ENCODE peak calls at places on chromosomes 5 and 9, in nine cellular contexts. H is progenitor cell of endocrine pancreas, C is psoas muscle, B is GM13976, X is mammary epithelial cell, Q is lung, V is brain microvascular endothelial cell, R is endothelial cell, W is AG04449. F is an unnamed sample.

GRCh38 chr9:113220467-113221002 is 542 bp downstream of the FKBP15 start:
- DNase-seq in H (no peak), C (no peak), B (no peak), X (no peak), Q (no peak), V (no peak), R (peak), W (no peak), F (no peak)

GRCh38 chr9:136051568-136052432 is 43.3 kb downstream of the NACC2 start:
- DNase-seq in H (no peak), C (no peak), B (peak), X (peak), Q (peak), V (peak), R (no peak), W (peak), F (peak)

GRCh38 chr5:35789732-35790461 is 66.8 kb upstream of the IL7R start:
- DNase-seq in H (no peak), C (no peak), B (no peak), X (no peak), Q (no peak), V (no peak), R (no peak), W (no peak), F (no peak)

GRCh38 chr5:56564451-56565223 is 250.7 kb upstream of the MAP3K1 start:
- DNase-seq in H (no peak), C (no peak), B (no peak), X (no peak), Q (no peak), V (peak), R (no peak), W (no peak), F (no peak)

GRCh38 chr5:165627548-165628170 is 2122.2 kb downstream of the MAT2B start:
- DNase-seq in H (no peak), C (no peak), B (no peak), X (no peak), Q (no peak), V (no peak), R (no peak), W (no peak), F (no peak)

GRCh38 chr9:137323531-137324331 is 21.7 kb upstream of the NRARP start:
- DNase-seq in H (no peak), C (no peak), B (no peak), X (no peak), Q (no peak), V (no peak), R (no peak), W (no peak), F (no peak)

GRCh38 chr9:16293610-16294009 is 576.9 kb downstream of the BNC2 start:
- DNase-seq in H (no peak), C (no peak), B (no peak), X (no peak), Q (no peak), V (no peak), R (no peak), W (no peak), F (no peak)

GRCh38 chr5:148799737-148800527 is 26.5 kb upstream of the ADRB2 start:
- DNase-seq in H (no peak), C (no peak), B (no peak), X (no peak), Q (no peak), V (peak), R (no peak), W (no peak), F (no peak)

GRCh38 chr5:164763211-164763610 is 1257.8 kb downstream of the MAT2B start:
- DNase-seq in H (no peak), C (no peak), B (no peak), X (no peak), Q (no peak), V (no peak), R (no peak), W (no peak), F (no peak)

GRCh38 chr9:33104111-33104415 is 27.6 kb upstream of the SMU1 start:
- DNase-seq in H (no peak), C (no peak), B (no peak), X (no peak), Q (no peak), V (no peak), R (no peak), W (no peak), F (no peak)

GRCh38 chr9:122695696-122696095 is 20.8 kb downstream of the OR1L3 start:
- DNase-seq in H (no peak), C (no peak), B (no peak), X (peak), Q (no peak), V (peak), R (no peak), W (no peak), F (no peak)

GRCh38 chr5:142597546-142598337 is 88.1 kb downstream of the FGF1 start:
- DNase-seq in H (no peak), C (no peak), B (no peak), X (peak), Q (no peak), V (peak), R (no peak), W (no peak), F (no peak)

GRCh38 chr9:132056717-132057429 is 22.8 kb downstream of the MED27 start:
- DNase-seq in H (no peak), C (no peak), B (no peak), X (no peak), Q (no peak), V (no peak), R (no peak), W (no peak), F (no peak)

GRCh38 chr9:26950521-26950920 is 3.5 kb upstream of the PLAA start:
- DNase-seq in H (no peak), C (no peak), B (no peak), X (peak), Q (no peak), V (no peak), R (no peak), W (no peak), F (no peak)

GRCh38 chr9:129761901-129762359 is 9.1 kb upstream of the PTGES start:
- DNase-seq in H (no peak), C (no peak), B (no peak), X (no peak), Q (no peak), V (peak), R (no peak), W (no peak), F (no peak)

GRCh38 chr5:33300209-33300742 is 140.5 kb upstream of the TARS1 start:
- DNase-seq in H (no peak), C (no peak), B (peak), X (peak), Q (no peak), V (no peak), R (no peak), W (no peak), F (peak)

GRCh38 chr9:91151014-91151740 is 210.5 kb downstream of the AUH start:
- DNase-seq in H (no peak), C (no peak), B (peak), X (peak), Q (no peak), V (peak), R (no peak), W (peak), F (peak)

GRCh38 chr5:142753114-142753764 is 16.9 kb upstream of the ARHGAP26 start:
- DNase-seq in H (no peak), C (peak), B (no peak), X (peak), Q (peak), V (peak), R (no peak), W (no peak), F (no peak)

GRCh38 chr5:137186759-137187461 is 312.2 kb downstream of the SPOCK1 start:
- DNase-seq in H (no peak), C (peak), B (no peak), X (peak), Q (no peak), V (peak), R (no peak), W (peak), F (no peak)

GRCh38 chr5:77957-78804 is 13.8 kb upstream of the PLEKHG4B start:
- DNase-seq in H (no peak), C (no peak), B (peak), X (no peak), Q (no peak), V (peak), R (peak), W (peak), F (peak)

GRCh38 chr5:106481375-106481774 is 1189.4 kb downstream of the EFNA5 start:
- DNase-seq in H (no peak), C (no peak), B (no peak), X (no peak), Q (no peak), V (no peak), R (no peak), W (no peak), F (no peak)

GRCh38 chr5:140131967-140132409 is 6.3 kb downstream of the IGIP start:
- DNase-seq in H (no peak), C (no peak), B (no peak), X (peak), Q (peak), V (peak), R (no peak), W (peak), F (no peak)

GRCh38 chr9:18837402-18837801 is 195.6 kb downstream of the SAXO1 start:
- DNase-seq in H (no peak), C (no peak), B (no peak), X (no peak), Q (no peak), V (no peak), R (no peak), W (no peak), F (no peak)

GRCh38 chr5:57324888-57325287 is 151.0 kb downstream of the GPBP1 start:
- DNase-seq in H (no peak), C (no peak), B (no peak), X (no peak), Q (no peak), V (no peak), R (no peak), W (no peak), F (no peak)

GRCh38 chr5:100647461-100648230 is 112.5 kb downstream of the FAM174A start:
- DNase-seq in H (no peak), C (no peak), B (peak), X (peak), Q (peak), V (peak), R (no peak), W (no peak), F (no peak)

GRCh38 chr5:179164331-179165311 is 104.4 kb downstream of the ZNF354C start:
- DNase-seq in H (no peak), C (no peak), B (no peak), X (no peak), Q (no peak), V (no peak), R (no peak), W (no peak), F (no peak)

GRCh38 chr5:81848368-81848767 is 97.5 kb upstream of the SSBP2 start:
- DNase-seq in H (no peak), C (no peak), B (no peak), X (no peak), Q (no peak), V (no peak), R (no peak), W (no peak), F (no peak)

GRCh38 chr5:113038714-113039113 is 62.1 kb downstream of the DCP2 start:
- DNase-seq in H (no peak), C (no peak), B (no peak), X (peak), Q (peak), V (no peak), R (no peak), W (no peak), F (no peak)

GRCh38 chr5:168106008-168106761 is 185.3 kb upstream of the WWC1 start:
- DNase-seq in H (no peak), C (no peak), B (no peak), X (peak), Q (no peak), V (no peak), R (no peak), W (peak), F (no peak)

GRCh38 chr5:59893436-59894227 is at the start of gene PDE4D:
- DNase-seq in H (peak), C (peak), B (peak), X (peak), Q (peak), V (peak), R (peak), W (no peak), F (peak)

GRCh38 chr5:130720355-130720754 is 444.7 kb downstream of the HINT1 start:
- DNase-seq in H (no peak), C (no peak), B (no peak), X (peak), Q (no peak), V (peak), R (no peak), W (no peak), F (no peak)

GRCh38 chr9:71986860-71987259 is 73.6 kb downstream of the C9orf57 start:
- DNase-seq in H (no peak), C (no peak), B (no peak), X (no peak), Q (no peak), V (no peak), R (no peak), W (no peak), F (no peak)

GRCh38 chr9:71987471-71988371 is 72.7 kb downstream of the C9orf57 start:
- DNase-seq in H (no peak), C (no peak), B (no peak), X (no peak), Q (no peak), V (no peak), R (no peak), W (no peak), F (no peak)

GRCh38 chr9:71984388-71985069 is 73.1 kb downstream of the C9orf85 start:
- DNase-seq in H (no peak), C (peak), B (no peak), X (peak), Q (peak), V (peak), R (no peak), W (peak), F (no peak)

GRCh38 chr9:71981944-71982343 is 70.5 kb downstream of the C9orf85 start:
- DNase-seq in H (no peak), C (no peak), B (no peak), X (no peak), Q (no peak), V (no peak), R (no peak), W (no peak), F (no peak)

GRCh38 chr9:71985070-71985956 is 73.9 kb downstream of the C9orf85 start:
- DNase-seq in H (no peak), C (no peak), B (no peak), X (no peak), Q (no peak), V (no peak), R (no peak), W (no peak), F (no peak)
- TF ChIP-seq CTCF in H (peak), C (no peak), B (no peak), X (peak), Q (no peak), V (no peak), R (no peak), W (no peak), F (no peak)

DNA sequence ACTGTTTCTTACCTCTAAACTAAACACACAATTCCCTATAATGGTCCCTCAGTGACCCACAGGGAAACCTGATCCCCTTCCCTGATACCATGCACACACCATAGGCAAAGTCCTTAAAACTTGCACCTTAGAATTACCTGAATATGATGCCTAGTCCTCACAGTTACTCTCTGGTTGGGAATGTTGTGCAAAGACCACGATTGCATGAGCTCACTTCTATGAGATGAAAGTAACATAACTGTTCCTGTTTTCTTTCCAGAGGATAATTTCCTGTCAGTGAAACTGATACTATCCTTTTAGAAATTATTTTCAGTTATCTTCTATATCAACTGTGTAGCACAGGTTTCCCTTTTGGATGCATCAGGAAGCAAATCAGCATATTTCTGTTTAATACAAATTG is 51.4 kb upstream of the TNFAIP8 start:
- DNase-seq in H (no peak), C (no peak), B (no peak), X (peak), Q (no peak), V (no peak), R (no peak), W (no peak), F (no peak)
- TF ChIP-seq CTCF in H (no peak), C (no peak), B (no peak), X (no peak), Q (no peak), V (no peak), R (no peak), W (no peak), F (no peak)

GRCh38 chr5:146906803-146907202 is 28.2 kb upstream of the PPP2R2B start:
- DNase-seq in H (no peak), C (no peak), B (no peak), X (no peak), Q (no peak), V (no peak), R (peak), W (no peak), F (no peak)
- TF ChIP-seq CTCF in H (peak), C (no peak), B (no peak), X (no peak), Q (no peak), V (peak), R (peak), W (no peak), F (no peak)

DNA sequence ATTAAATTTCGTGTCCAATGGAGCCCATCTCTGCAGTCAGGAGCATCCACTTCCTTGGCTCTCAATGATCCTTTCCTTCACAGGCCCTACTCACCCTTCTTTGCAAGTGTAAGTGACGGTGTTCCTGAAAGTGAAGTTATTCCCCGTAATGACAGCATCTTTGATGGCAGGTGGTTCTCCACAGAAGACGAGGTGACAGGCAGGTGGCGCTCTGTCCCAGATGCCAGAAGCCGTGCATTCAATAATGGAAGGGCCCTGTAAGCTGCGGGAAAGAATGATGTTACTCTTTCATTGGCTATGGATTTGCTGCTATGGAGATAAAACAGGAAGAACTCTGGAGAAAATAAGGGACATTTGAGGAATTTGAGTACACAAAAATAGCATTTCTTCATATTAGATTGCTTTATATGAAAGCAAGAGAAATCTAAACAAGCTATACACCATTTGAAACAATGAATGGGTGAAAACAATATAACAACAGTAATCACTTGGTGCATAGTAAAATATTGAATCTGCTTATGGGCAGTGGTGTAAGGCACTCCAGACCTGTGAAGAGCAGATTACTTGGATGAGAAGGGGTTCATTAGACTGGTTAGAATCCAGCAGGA is 89.9 kb upstream of the TXNDC8 start:
- DNase-seq in H (no peak), C (no peak), B (peak), X (peak), Q (no peak), V (peak), R (peak), W (no peak), F (peak)
- TF ChIP-seq CTCF in H (peak), C (no peak), B (peak), X (peak), Q (no peak), V (peak), R (peak), W (peak), F (peak)

DNA sequence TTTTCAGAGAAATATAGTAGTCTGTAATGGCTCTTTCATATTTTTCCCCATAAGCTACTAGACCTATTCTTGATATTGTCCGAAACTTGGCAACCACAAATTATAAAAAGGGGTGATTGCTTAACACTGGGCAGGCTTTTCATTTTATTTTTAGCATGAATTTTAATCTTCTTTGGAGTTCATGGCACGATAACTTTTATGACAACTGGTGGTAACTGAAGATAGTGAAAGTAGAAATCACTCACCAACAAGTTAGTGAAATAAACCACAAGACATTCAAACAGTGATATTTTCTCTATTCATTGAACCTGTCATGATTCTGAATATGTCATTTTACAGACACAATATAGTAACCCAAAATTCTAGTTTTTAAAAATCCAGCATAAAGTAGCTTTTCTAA is 213.9 kb downstream of the PRDM9 start:
- DNase-seq in H (no peak), C (no peak), B (no peak), X (no peak), Q (no peak), V (no peak), R (no peak), W (no peak), F (no peak)
- TF ChIP-seq CTCF in H (no peak), C (no peak), B (no peak), X (no peak), Q (no peak), V (no peak), R (no peak), W (no peak), F (no peak)

GRCh38 chr9:93035821-93036351 is 22.6 kb upstream of the SUSD3 start:
- DNase-seq in H (no peak), C (no peak), B (no peak), X (no peak), Q (no peak), V (no peak), R (no peak), W (no peak), F (no peak)
- TF ChIP-seq CTCF in H (no peak), C (no peak), B (no peak), X (no peak), Q (no peak), V (no peak), R (no peak), W (no peak), F (no peak)

GRCh38 chr5:37730896-37731455 is 108.9 kb downstream of the GDNF start:
- DNase-seq in H (no peak), C (no peak), B (no peak), X (no peak), Q (no peak), V (no peak), R (no peak), W (no peak), F (no peak)
- TF ChIP-seq CTCF in H (no peak), C (no peak), B (no peak), X (no peak), Q (no peak), V (no peak), R (no peak), W (no peak), F (no peak)

GRCh38 chr9:3980771-3981170 is 319.1 kb downstream of the GLIS3 start:
- DNase-seq in H (no peak), C (no peak), B (no peak), X (no peak), Q (no peak), V (peak), R (no peak), W (peak), F (no peak)
- TF ChIP-seq CTCF in H (no peak), C (no peak), B (no peak), X (no peak), Q (no peak), V (no peak), R (no peak), W (no peak), F (no peak)

GRCh38 chr9:73916016-73916673 is 581.0 kb upstream of the RORB start:
- DNase-seq in H (no peak), C (no peak), B (no peak), X (peak), Q (no peak), V (no peak), R (peak), W (no peak), F (no peak)
- TF ChIP-seq CTCF in H (peak), C (no peak), B (no peak), X (peak), Q (no peak), V (peak), R (no peak), W (no peak), F (no peak)

GRCh38 chr5:138536665-138537315 is 6.2 kb downstream of the ETF1 start:
- DNase-seq in H (no peak), C (no peak), B (no peak), X (no peak), Q (no peak), V (peak), R (no peak), W (no peak), F (no peak)
- TF ChIP-seq CTCF in H (peak), C (peak), B (peak), X (peak), Q (no peak), V (peak), R (peak), W (no peak), F (peak)